ENCODE peak calls at places on chromosomes 6 and 20, in six cellular contexts. Y, W, T, V, F and R are unnamed samples.

GRCh38 chr6:77468939-77469338 is 5.6 kb upstream of the HTR1B start:
- DNase-seq in Y (no peak), W (no peak), T (no peak), V (no peak), F (no peak), R (no peak)

GRCh38 chr6:109139109-109139508 is 43.8 kb downstream of the CEP57L1 start:
- DNase-seq in Y (no peak), W (no peak), T (no peak), V (peak), F (peak), R (no peak)

GRCh38 chr6:138099832-138100231 is 7.4 kb downstream of the PERP start:
- DNase-seq in Y (no peak), W (no peak), T (no peak), V (peak), F (peak), R (no peak)

GRCh38 chr6:32113386-32114352 is 4.5 kb upstream of the TNXB start:
- DNase-seq in Y (no peak), W (no peak), T (no peak), V (peak), F (peak), R (no peak)

GRCh38 chr6:5630636-5631035 is 369.3 kb downstream of the FARS2 start:
- DNase-seq in Y (no peak), W (no peak), T (no peak), V (no peak), F (no peak), R (no peak)

GRCh38 chr20:6095409-6095808 is 27.4 kb downstream of the FERMT1 start:
- DNase-seq in Y (no peak), W (no peak), T (no peak), V (no peak), F (no peak), R (no peak)

GRCh38 chr6:127180421-127180820 is 62.0 kb downstream of the RSPO3 start:
- DNase-seq in Y (no peak), W (no peak), T (no peak), V (no peak), F (peak), R (no peak)

GRCh38 chr20:20939006-20939405 is 167.2 kb downstream of the LINC00237 start:
- DNase-seq in Y (no peak), W (peak), T (no peak), V (no peak), F (no peak), R (no peak)

GRCh38 chr20:2162823-2163166 is 61.2 kb downstream of the STK35 start:
- DNase-seq in Y (no peak), W (no peak), T (no peak), V (no peak), F (no peak), R (no peak)

GRCh38 chr6:100761841-100762240 is 119.3 kb downstream of the ASCC3 start:
- DNase-seq in Y (no peak), W (no peak), T (no peak), V (no peak), F (no peak), R (no peak)

GRCh38 chr20:49360242-49360968 is 82.5 kb upstream of the ZNFX1 start:
- DNase-seq in Y (no peak), W (no peak), T (no peak), V (no peak), F (no peak), R (no peak)

GRCh38 chr20:34922654-34923381 is 32.8 kb downstream of the GSS start:
- DNase-seq in Y (no peak), W (no peak), T (no peak), V (peak), F (peak), R (no peak)

GRCh38 chr6:8082954-8083858 is 19.0 kb upstream of the BLOC1S5 start:
- DNase-seq in Y (no peak), W (no peak), T (no peak), V (peak), F (peak), R (no peak)

GRCh38 chr6:30889921-30890645 is 5.8 kb downstream of the DDR1 start:
- DNase-seq in Y (no peak), W (no peak), T (no peak), V (peak), F (no peak), R (no peak)

GRCh38 chr6:38234934-38235678 is 404.6 kb downstream of the BTBD9 start:
- DNase-seq in Y (no peak), W (no peak), T (no peak), V (no peak), F (no peak), R (no peak)

GRCh38 chr20:6407163-6407562 is 284.3 kb upstream of the FERMT1 start:
- DNase-seq in Y (no peak), W (no peak), T (no peak), V (no peak), F (no peak), R (no peak)

GRCh38 chr6:151068761-151069312 is 170.9 kb upstream of the AKAP12 start:
- DNase-seq in Y (no peak), W (no peak), T (no peak), V (peak), F (peak), R (no peak)

GRCh38 chr6:3410385-3411360 is 46.2 kb downstream of the SLC22A23 start:
- DNase-seq in Y (peak), W (peak), T (peak), V (peak), F (peak), R (peak)

GRCh38 chr6:165900970-165901369 is 237.9 kb upstream of the PDE10A start:
- DNase-seq in Y (no peak), W (no peak), T (no peak), V (no peak), F (no peak), R (no peak)

GRCh38 chr20:36372671-36373070 is 66.5 kb downstream of the DLGAP4 start:
- DNase-seq in Y (no peak), W (no peak), T (no peak), V (no peak), F (no peak), R (no peak)

GRCh38 chr6:18595774-18596528 is 208.8 kb downstream of the RNF144B start:
- DNase-seq in Y (peak), W (peak), T (peak), V (peak), F (peak), R (no peak)

GRCh38 chr20:59033616-59034165 is 1.6 kb upstream of the ATP5F1E start:
- DNase-seq in Y (no peak), W (no peak), T (no peak), V (no peak), F (no peak), R (no peak)

GRCh38 chr6:134626131-134626530 is 308.2 kb upstream of the SGK1 start:
- DNase-seq in Y (no peak), W (no peak), T (no peak), V (peak), F (peak), R (no peak)

GRCh38 chr6:164749126-164749758 is 560.2 kb downstream of the C6orf118 start:
- DNase-seq in Y (peak), W (no peak), T (no peak), V (peak), F (no peak), R (no peak)

GRCh38 chr20:47262365-47263013 is 94.0 kb downstream of the ZMYND8 start:
- DNase-seq in Y (peak), W (no peak), T (no peak), V (no peak), F (no peak), R (no peak)

GRCh38 chr6:139247618-139248017 is 44.2 kb downstream of the TXLNB start:
- DNase-seq in Y (no peak), W (no peak), T (no peak), V (no peak), F (no peak), R (no peak)

GRCh38 chr6:44258325-44258863 is 1.1 kb upstream of the SLC35B2 start:
- DNase-seq in Y (no peak), W (no peak), T (no peak), V (no peak), F (no peak), R (no peak)

GRCh38 chr6:66896415-66896814 is 1189.4 kb upstream of the EYS start:
- DNase-seq in Y (no peak), W (no peak), T (no peak), V (no peak), F (no peak), R (no peak)

GRCh38 chr20:32522525-32522774 is 62.7 kb downstream of the NOL4L start:
- DNase-seq in Y (peak), W (no peak), T (no peak), V (no peak), F (no peak), R (no peak)

GRCh38 chr20:4233520-4233919 is 218.2 kb upstream of the RNF24 start:
- DNase-seq in Y (no peak), W (no peak), T (no peak), V (no peak), F (no peak), R (no peak)

GRCh38 chr20:57124800-57125399 is 141.5 kb downstream of the BMP7 start:
- DNase-seq in Y (no peak), W (no peak), T (no peak), V (peak), F (no peak), R (no peak)

GRCh38 chr6:169539176-169539897 is 162.5 kb downstream of the WDR27 start:
- DNase-seq in Y (no peak), W (no peak), T (no peak), V (peak), F (peak), R (no peak)

GRCh38 chr6:158647501-158647900 is 2.4 kb upstream of the SYTL3 start:
- DNase-seq in Y (no peak), W (no peak), T (no peak), V (peak), F (peak), R (no peak)